ENCODE peak calls at places on chromosome 18, in ten cellular contexts. K is endothelial cell of umbilical vein, Q is GM23338, D is HCT116, M is HepG2, W is prostate gland, J is transverse colon, Y is spleen, T is stomach, B is H1. Z is an unnamed sample.

GRCh38 chr18:22314406-22314805 is 103.3 kb downstream of the CTAGE1 start:
- DNase-seq in K (no peak), B (no peak), Q (no peak), D (no peak), J (no peak), M (no peak), T (no peak), W (no peak), Y (no peak), Z (no peak)

GRCh38 chr18:29271496-29271895 is 1094.6 kb upstream of the CDH2 start:
- DNase-seq in K (no peak), Q (no peak), W (no peak), M (no peak), T (no peak), D (no peak), J (no peak), B (no peak), Y (no peak), Z (no peak)

GRCh38 chr18:32349728-32350395 is 120.8 kb downstream of the GAREM1 start:
- DNase-seq in W (peak), Y (no peak), K (peak), J (peak), M (peak), D (peak), B (no peak), Q (no peak), T (peak), Z (no peak)

GRCh38 chr18:63202814-63203213 is 116.8 kb downstream of the BCL2 start:
- DNase-seq in W (no peak), D (no peak), Y (no peak), B (no peak), T (no peak), J (no peak), M (no peak), Q (no peak), K (no peak), Z (no peak)

GRCh38 chr18:78531637-78532036 is 448.0 kb upstream of the SALL3 start:
- DNase-seq in T (no peak), B (no peak), K (no peak), D (no peak), J (no peak), Q (no peak), W (no peak), M (no peak), Y (no peak), Z (no peak)

GRCh38 chr18:79396431-79397287 is 929 bp downstream of the NFATC1 start:
- DNase-seq in Q (no peak), T (no peak), K (peak), M (no peak), J (peak), D (no peak), Y (peak), B (no peak), W (peak), Z (no peak)

GRCh38 chr18:13464432-13465125 is 246.0 kb downstream of the LDLRAD4 start:
- DNase-seq in T (peak), K (peak), Q (no peak), Y (peak), D (no peak), B (no peak), J (peak), M (no peak), W (no peak), Z (no peak)

GRCh38 chr18:5424903-5425302 is 118.9 kb downstream of the EPB41L3 start:
- DNase-seq in Y (no peak), T (no peak), M (peak), K (peak), J (no peak), B (no peak), D (no peak), Q (peak), W (no peak), Z (no peak)

GRCh38 chr18:26747131-26747475 is 118.4 kb downstream of the AQP4 start:
- DNase-seq in J (no peak), B (no peak), Y (no peak), T (no peak), W (no peak), D (no peak), Q (no peak), K (no peak), M (no peak), Z (no peak)

GRCh38 chr18:31101148-31102019 is 837 bp downstream of the DSC2 start:
- DNase-seq in W (peak), M (peak), Y (peak), K (no peak), D (no peak), J (peak), T (peak), B (no peak), Q (peak), Z (no peak)

GRCh38 chr18:21897811-21898210 is 157.2 kb downstream of the MIB1 start:
- DNase-seq in T (peak), B (peak), Y (no peak), Q (peak), J (peak), W (peak), M (peak), D (peak), K (peak), Z (no peak)

GRCh38 chr18:6058941-6059340 is 163.6 kb upstream of the TMEM200C start:
- DNase-seq in Y (no peak), T (no peak), D (no peak), B (no peak), W (no peak), K (no peak), Q (peak), J (no peak), M (peak), Z (no peak)

GRCh38 chr18:66419400-66419799 is 184.5 kb downstream of the CDH19 start:
- DNase-seq in J (no peak), B (no peak), W (no peak), Y (no peak), M (no peak), D (no peak), Q (no peak), K (no peak), T (no peak), Z (no peak)

GRCh38 chr18:22900558-22901183 is 32.5 kb upstream of the RBBP8 start:
- DNase-seq in J (no peak), W (no peak), B (no peak), Y (no peak), D (no peak), M (no peak), T (peak), K (no peak), Q (no peak), Z (no peak)

GRCh38 chr18:51235011-51235789 is 37.7 kb upstream of the MEX3C start:
- DNase-seq in J (no peak), Q (no peak), D (no peak), W (no peak), M (no peak), Y (no peak), K (no peak), T (no peak), B (no peak), Z (no peak)

DNA sequence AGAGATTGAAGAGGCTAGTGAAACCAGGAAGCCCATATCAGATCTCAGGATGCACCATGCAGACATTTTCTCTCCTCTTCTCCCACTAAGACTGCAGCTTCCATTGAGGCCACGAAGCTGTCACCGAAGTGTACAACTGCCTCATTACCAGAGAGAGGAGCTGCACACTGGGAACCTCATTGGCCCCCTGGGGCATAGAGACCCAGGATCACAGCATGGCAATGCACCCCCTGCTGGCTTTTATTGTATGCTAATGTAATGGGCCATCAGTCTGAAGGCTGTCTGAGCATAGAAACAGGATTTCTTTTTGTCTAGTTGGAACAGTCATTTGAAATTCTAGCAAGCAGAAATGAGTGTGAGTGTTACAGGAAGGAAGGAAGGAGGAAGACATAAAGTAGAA is 861.6 kb upstream of the CELF4 start:
- DNase-seq in J (no peak), M (peak), K (no peak), D (no peak), T (no peak), Y (no peak), W (no peak), Q (no peak), B (no peak), Z (no peak)
- TF ChIP-seq CTCF in J (no peak), M (no peak), K (no peak), D (no peak), T (no peak), Y (no peak), W (no peak), Q (no peak), B (no peak), Z (no peak)

GRCh38 chr18:9547767-9548166 is 66.6 kb downstream of the PPP4R1 start:
- DNase-seq in Q (no peak), D (no peak), T (no peak), M (no peak), W (no peak), B (no peak), K (no peak), Y (no peak), J (no peak), Z (no peak)

GRCh38 chr18:9549405-9549804 is 65.0 kb downstream of the PPP4R1 start:
- DNase-seq in K (no peak), J (no peak), D (no peak), T (no peak), Q (no peak), M (no peak), B (no peak), Y (no peak), W (no peak), Z (no peak)

GRCh38 chr18:9546468-9546867 is 67.9 kb downstream of the PPP4R1 start:
- DNase-seq in K (no peak), D (no peak), M (no peak), B (no peak), W (no peak), Y (no peak), J (no peak), Q (no peak), T (no peak), Z (no peak)

GRCh38 chr18:9542924-9543323 is 67.6 kb downstream of the RALBP1 start:
- DNase-seq in M (no peak), B (no peak), Q (no peak), W (no peak), J (no peak), D (no peak), K (no peak), Y (no peak), T (no peak), Z (no peak)

DNA sequence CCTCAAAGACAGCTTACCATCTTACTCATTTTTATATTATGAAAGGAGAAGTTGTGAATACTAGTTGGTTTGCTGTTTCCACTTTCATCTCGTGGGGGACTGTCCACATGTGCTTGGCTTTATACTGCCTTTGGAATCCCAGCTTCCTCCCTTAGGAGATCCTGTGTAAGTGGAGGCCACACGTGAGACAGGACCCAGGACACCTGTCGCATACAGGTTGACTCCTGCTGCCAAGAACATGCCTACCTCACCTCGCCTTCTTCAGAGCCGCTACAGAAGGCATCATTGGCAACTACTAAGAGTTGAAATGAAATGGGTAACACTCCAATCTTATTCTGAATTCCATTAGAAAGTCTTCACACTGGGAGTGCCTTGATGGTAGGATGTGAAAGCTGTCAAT is 69.3 kb downstream of the PPP4R1 start:
- DNase-seq in Y (no peak), K (no peak), B (no peak), W (no peak), J (no peak), M (no peak), D (no peak), Q (no peak), T (no peak), Z (no peak)
- TF ChIP-seq POLR2AphosphoS5 in Y (no peak), K (no peak), B (no peak), W (no peak), J (no peak), M (no peak), D (no peak), Q (no peak), T (no peak), Z (no peak)

GRCh38 chr18:54558609-54559585 is 32.1 kb upstream of the DYNAP start:
- DNase-seq in D (no peak), W (no peak), K (peak), J (no peak), Y (no peak), Q (peak), M (peak), B (no peak), T (no peak), Z (no peak)
- TF ChIP-seq CTCF in D (peak), W (peak), K (peak), J (peak), Y (peak), Q (peak), M (peak), B (peak), T (no peak), Z (peak)

GRCh38 chr18:335741-336140 is 67.9 kb upstream of the THOC1 start:
- DNase-seq in D (no peak), Q (no peak), K (peak), W (no peak), M (no peak), Y (no peak), J (no peak), T (no peak), B (no peak), Z (no peak)

GRCh38 chr18:334575-335132 is 66.8 kb upstream of the THOC1 start:
- DNase-seq in Y (no peak), B (no peak), J (no peak), D (no peak), Q (no peak), T (no peak), M (no peak), K (no peak), W (no peak), Z (no peak)

GRCh38 chr18:332007-332406 is 64.2 kb upstream of the THOC1 start:
- DNase-seq in M (no peak), Q (no peak), B (no peak), J (peak), W (no peak), K (peak), T (no peak), Y (no peak), D (no peak), Z (no peak)

GRCh38 chr18:331231-331771 is 63.5 kb upstream of the THOC1 start:
- DNase-seq in D (no peak), T (no peak), Y (no peak), J (no peak), K (no peak), W (no peak), B (no peak), M (no peak), Q (no peak), Z (no peak)

DNA sequence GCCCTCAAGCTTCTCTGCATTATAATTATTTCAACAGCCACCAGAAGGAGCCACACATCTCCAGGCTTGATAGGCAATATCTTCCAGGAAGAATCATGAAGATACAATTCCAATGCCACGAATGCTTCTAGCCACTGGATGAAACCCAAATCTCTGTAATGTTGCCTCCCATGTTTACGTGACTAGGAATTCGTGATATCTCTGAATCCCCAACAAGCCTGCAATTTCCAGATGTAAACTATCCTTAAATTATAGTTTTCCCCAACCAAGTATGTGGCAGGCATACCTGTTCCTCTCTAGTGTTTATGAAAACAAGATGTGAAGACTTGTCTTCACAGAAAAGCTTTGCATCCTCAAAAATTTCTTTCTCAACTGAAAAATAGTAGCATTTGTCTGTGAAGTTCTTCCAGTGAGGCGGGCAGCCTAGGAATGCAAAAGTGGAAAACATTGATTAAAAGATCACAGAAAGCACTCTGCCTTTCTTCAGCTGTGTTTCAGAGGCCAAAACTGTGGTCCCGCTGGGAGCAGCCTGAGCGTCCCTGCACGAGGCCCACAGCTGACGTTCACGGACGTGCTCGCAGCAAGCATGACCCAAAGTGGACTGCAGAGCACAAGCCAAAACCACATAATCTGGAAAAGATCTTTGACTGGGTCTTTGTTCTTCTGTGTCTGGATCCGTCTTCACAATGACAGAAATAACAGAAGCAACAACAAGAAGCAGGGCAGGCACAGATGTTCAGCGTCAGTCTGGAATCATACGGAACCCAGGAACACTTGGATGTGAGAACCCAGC is 65.1 kb upstream of the THOC1 start:
- DNase-seq in K (no peak), T (no peak), B (no peak), W (no peak), J (peak), Q (no peak), D (no peak), M (no peak), Y (no peak), Z (no peak)
- TF ChIP-seq POLR2AphosphoS5 in K (no peak), T (no peak), B (no peak), W (no peak), J (peak), Q (no peak), D (no peak), M (no peak), Y (no peak), Z (no peak)

GRCh38 chr18:62187543-62188378 is 706 bp downstream of the RELCH start:
- DNase-seq in B (no peak), M (peak), Y (no peak), W (peak), K (peak), J (peak), Q (peak), D (no peak), T (peak), Z (no peak)
- TF ChIP-seq CTCF in B (no peak), M (no peak), Y (no peak), W (no peak), K (peak), J (no peak), Q (peak), D (no peak), T (no peak), Z (no peak)

DNA sequence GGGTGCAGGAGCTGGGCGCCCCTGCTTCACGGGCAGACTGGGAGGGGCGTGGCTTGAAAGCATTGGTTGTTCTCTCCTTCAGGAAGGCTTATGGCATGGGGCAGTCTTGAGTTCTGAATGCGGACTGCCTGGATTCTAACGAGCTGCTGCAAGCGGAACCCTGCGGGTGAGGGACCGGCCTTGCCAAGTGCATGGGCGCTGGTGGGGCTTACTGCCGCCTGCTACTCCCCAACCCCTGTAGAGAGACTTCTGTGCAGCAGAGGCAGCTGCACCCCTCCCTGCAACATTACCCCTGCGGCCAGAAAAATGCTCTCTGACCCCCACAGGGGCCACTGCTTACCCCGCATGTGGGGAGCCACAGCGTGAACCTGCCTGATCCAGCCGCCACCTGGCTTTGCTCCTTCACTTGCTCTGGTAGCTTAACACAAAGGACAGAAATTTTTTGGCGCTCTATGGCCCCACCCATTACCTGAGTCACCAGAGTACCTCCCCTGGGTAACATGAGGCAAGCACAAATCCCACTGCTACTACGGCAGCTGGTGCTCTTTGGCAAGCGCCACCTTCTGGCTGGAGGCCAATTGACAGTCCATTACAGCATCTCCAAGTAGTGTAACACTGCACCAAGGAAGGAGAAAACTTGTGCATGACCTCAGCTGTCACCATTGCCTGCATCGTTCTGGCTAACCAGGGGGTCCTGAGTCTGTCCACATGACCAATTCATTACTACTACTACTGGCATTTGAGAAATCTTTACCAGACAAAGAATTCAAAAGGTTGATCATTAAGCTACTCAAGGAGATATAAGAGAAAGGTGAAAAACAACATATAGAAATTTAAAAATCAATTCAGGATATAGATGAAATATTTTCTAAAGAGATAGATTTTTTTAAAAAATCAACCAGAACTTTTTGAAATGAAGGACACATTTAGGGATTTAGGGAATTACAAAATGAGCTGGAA is 35.4 kb downstream of the MYL12B start:
- DNase-seq in M (peak), D (peak), W (peak), J (peak), K (peak), B (peak), Y (peak), T (peak), Q (peak), Z (no peak)
- TF ChIP-seq POLR2AphosphoS5 in M (peak), D (peak), W (peak), J (peak), K (peak), B (peak), Y (peak), T (peak), Q (peak), Z (peak)

GRCh38 chr18:46445914-46446313 is 211.1 kb downstream of the LOXHD1 start:
- DNase-seq in B (no peak), M (no peak), J (no peak), W (no peak), Q (no peak), K (no peak), D (no peak), T (no peak), Y (no peak), Z (no peak)
- TF ChIP-seq CTCF in B (no peak), M (no peak), J (no peak), W (no peak), Q (peak), K (no peak), D (peak), T (no peak), Y (no peak), Z (no peak)

DNA sequence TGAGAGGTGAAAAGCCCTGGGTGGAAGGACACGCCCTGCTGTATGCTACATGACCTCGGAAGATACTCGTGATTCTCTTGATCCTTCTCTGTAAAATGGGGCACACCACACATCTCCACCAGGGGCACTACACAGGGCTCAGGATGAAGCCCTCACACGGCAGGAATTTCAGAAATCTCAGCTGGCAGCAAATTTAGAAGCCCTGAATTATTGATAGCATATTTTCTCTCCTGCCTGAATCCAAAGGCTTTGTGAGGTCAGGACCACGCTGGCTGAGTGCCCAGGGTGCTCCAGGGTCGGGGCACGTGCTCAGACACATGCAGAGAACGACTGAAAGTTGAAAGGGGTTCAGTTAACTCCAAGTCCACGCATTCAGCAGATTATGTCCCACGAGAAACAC is 42.1 kb upstream of the GALR1 start:
- DNase-seq in M (peak), J (peak), Y (no peak), B (no peak), T (peak), D (peak), W (no peak), Q (peak), K (peak), Z (no peak)
- TF ChIP-seq POLR2AphosphoS5 in M (no peak), J (no peak), Y (peak), B (no peak), T (peak), D (no peak), W (no peak), Q (no peak), K (no peak), Z (no peak)

Z was measured in vagina.